ENCODE peak calls at places on chromosomes 6 and 20, in five cellular contexts. V, A, E, D and X are unnamed samples.

GRCh38 chr20:50569864-50570836 is 60.0 kb downstream of the PTPN1 start:
- DNase-seq in V (no peak), A (no peak), E (peak), D (no peak), X (no peak)

GRCh38 chr6:63792846-63793245 is 157.2 kb downstream of the PHF3 start:
- DNase-seq in V (no peak), A (no peak), E (no peak), D (no peak), X (no peak)

GRCh38 chr6:26383624-26384417 is 913 bp downstream of the BTN2A2 start:
- DNase-seq in V (no peak), A (no peak), E (peak), D (peak), X (no peak)

GRCh38 chr6:157137501-157137900 is 185.8 kb downstream of the TMEM242 start:
- DNase-seq in V (no peak), A (no peak), E (no peak), D (no peak), X (no peak)

GRCh38 chr6:148134566-148134965 is 208.1 kb upstream of the SASH1 start:
- DNase-seq in V (no peak), A (no peak), E (no peak), D (no peak), X (no peak)

GRCh38 chr20:63402178-63402859 is 41.2 kb upstream of the CHRNA4 start:
- DNase-seq in V (no peak), A (no peak), E (no peak), D (no peak), X (no peak)

GRCh38 chr6:3585320-3585935 is 128.6 kb upstream of the SLC22A23 start:
- DNase-seq in V (no peak), A (no peak), E (peak), D (no peak), X (no peak)

GRCh38 chr6:26593278-26594127 is 3.2 kb upstream of the ABT1 start:
- DNase-seq in V (no peak), A (no peak), E (no peak), D (no peak), X (no peak)

GRCh38 chr6:170032197-170032596 is 258.7 kb downstream of the DLL1 start:
- DNase-seq in V (no peak), A (no peak), E (no peak), D (no peak), X (no peak)

GRCh38 chr20:36542019-36542488 is 735 bp downstream of the MYL9 start:
- DNase-seq in V (no peak), A (no peak), E (peak), D (peak), X (no peak)

GRCh38 chr6:46972521-46972920 is 50.8 kb upstream of the ADGRF5 start:
- DNase-seq in V (no peak), A (no peak), E (no peak), D (no peak), X (no peak)

GRCh38 chr6:35583893-35584688 is 71.4 kb upstream of the TULP1 start:
- DNase-seq in V (peak), A (peak), E (peak), D (peak), X (peak)

GRCh38 chr20:409697-410559 is 1.8 kb downstream of the RBCK1 start:
- DNase-seq in V (no peak), A (no peak), E (no peak), D (no peak), X (no peak)

GRCh38 chr6:159106627-159107241 is 61.9 kb upstream of the TAGAP start:
- DNase-seq in V (peak), A (peak), E (peak), D (peak), X (no peak)

GRCh38 chr6:14265049-14266021 is 147.8 kb downstream of the CD83 start:
- DNase-seq in V (no peak), A (no peak), E (no peak), D (no peak), X (no peak)

GRCh38 chr6:125858427-125859320 is 67.9 kb downstream of the NCOA7 start:
- DNase-seq in V (no peak), A (no peak), E (peak), D (peak), X (no peak)

GRCh38 chr20:32898721-32899120 is 40.0 kb downstream of the EFCAB8 start:
- DNase-seq in V (no peak), A (no peak), E (no peak), D (no peak), X (peak)

GRCh38 chr20:19256085-19256484 is 43.6 kb downstream of the SLC24A3 start:
- DNase-seq in V (no peak), A (no peak), E (no peak), D (no peak), X (no peak)

GRCh38 chr6:11918739-11919605 is 93.1 kb upstream of the HIVEP1 start:
- DNase-seq in V (no peak), A (no peak), E (no peak), D (no peak), X (no peak)

GRCh38 chr20:20003088-20003954 is 13.8 kb upstream of the NAA20 start:
- DNase-seq in V (no peak), A (peak), E (peak), D (no peak), X (no peak)

GRCh38 chr6:2765896-2766766 is 938 bp downstream of the WRNIP1 start:
- DNase-seq in V (peak), A (peak), E (peak), D (peak), X (no peak)

GRCh38 chr6:164695896-164696295 is 613.5 kb downstream of the C6orf118 start:
- DNase-seq in V (no peak), A (no peak), E (peak), D (no peak), X (no peak)

GRCh38 chr6:131946404-131946991 is 4.7 kb downstream of the CCN2 start:
- DNase-seq in V (no peak), A (no peak), E (peak), D (no peak), X (no peak)